ENCODE peak calls at places on chromosomes 2 and 18, in nine cellular contexts. P is esophagus squamous epithelium, M is tibial nerve, U is body of pancreas, H is sigmoid colon, O is A549, V is HCT116, K is Peyer's patch, Z is spleen. Q is an unnamed sample.
A peak's percentile ranks its signal among the peaks of the same experiment; 100 is the strongest.

GRCh38 chr18:8987250-8987649 is 115.2 kb upstream of the NDUFV2 start:
- DNase-seq in M (no peak), U (peak; percentile 87), Z (no peak), H (no peak), P (no peak), O (no peak), V (no peak), K (no peak), Q (no peak)

GRCh38 chr2:10297950-10298349 is 4.8 kb upstream of the HPCAL1 start:
- DNase-seq in M (no peak), P (no peak), K (peak; percentile 61), V (peak; percentile 34), O (peak; percentile 73), H (peak; percentile 86), Z (no peak), U (no peak), Q (peak; percentile 77)

GRCh38 chr2:225740086-225740485 is 340.6 kb downstream of the NYAP2 start:
- DNase-seq in K (no peak), H (no peak), V (no peak), U (no peak), P (no peak), Z (no peak), O (no peak), M (no peak), Q (no peak)

GRCh38 chr2:215811409-215812355 is 201.7 kb downstream of the MREG start:
- DNase-seq in Z (no peak), O (no peak), M (no peak), P (no peak), H (no peak), K (peak; percentile 46), U (no peak), V (no peak), Q (no peak)

GRCh38 chr18:54713386-54713785 is 114.9 kb upstream of the RAB27B start:
- DNase-seq in K (no peak), P (no peak), H (no peak), V (no peak), M (no peak), U (no peak), Z (no peak), O (no peak), Q (no peak)

GRCh38 chr2:60998628-60999545 is 18.6 kb upstream of the PEX13 start:
- DNase-seq in U (no peak), M (no peak), P (no peak), K (no peak), Z (no peak), V (no peak), O (peak; percentile 67), H (no peak), Q (no peak)

GRCh38 chr2:119174216-119174992 is 15.9 kb upstream of the C1QL2 start:
- DNase-seq in V (peak; percentile 41), P (no peak), M (no peak), Z (peak; percentile 84), O (peak; percentile 58), U (peak; percentile 53), H (no peak), K (no peak), Q (peak; percentile 45)

GRCh38 chr2:7704296-7704865 is 787.2 kb downstream of the RNF144A start:
- DNase-seq in K (no peak), P (no peak), Z (no peak), V (no peak), U (no peak), M (no peak), O (no peak), H (no peak), Q (no peak)

GRCh38 chr2:7584017-7584416 is 666.8 kb downstream of the RNF144A start:
- DNase-seq in P (no peak), Z (no peak), U (no peak), H (no peak), K (no peak), V (no peak), M (no peak), O (no peak), Q (no peak)

GRCh38 chr2:29295843-29296242 is 180.6 kb downstream of the CLIP4 start:
- DNase-seq in O (peak; percentile 42), V (peak; percentile 18), H (no peak), U (peak; percentile 24), K (no peak), Z (no peak), M (no peak), P (no peak), Q (peak; percentile 6)

GRCh38 chr18:63306819-63307554 is 12.6 kb downstream of the BCL2 start:
- DNase-seq in Z (no peak), P (no peak), V (no peak), O (no peak), M (no peak), U (no peak), H (no peak), K (no peak), Q (no peak)

GRCh38 chr2:8583400-8584173 is 98.3 kb upstream of the ID2 start:
- DNase-seq in M (peak; percentile 79), H (peak; percentile 98), Z (peak; percentile 98), K (peak; percentile 89), O (peak; percentile 42), P (peak; percentile 70), U (peak; percentile 99), V (peak; percentile 89), Q (peak; percentile 99)

GRCh38 chr2:9071032-9071431 is 67.5 kb upstream of the MBOAT2 start:
- DNase-seq in O (peak; percentile 96), H (no peak), U (no peak), Z (no peak), V (peak; percentile 99), K (no peak), P (no peak), M (no peak), Q (no peak)

GRCh38 chr2:217370391-217370790 is 510.5 kb upstream of the TNP1 start:
- DNase-seq in P (no peak), O (peak; percentile 23), K (no peak), M (no peak), V (peak; percentile 4), Z (no peak), U (no peak), H (no peak), Q (no peak)

GRCh38 chr2:239829326-239829725 is 195.8 kb downstream of the NDUFA10 start:
- DNase-seq in V (no peak), H (no peak), K (peak; percentile 12), M (no peak), U (no peak), P (no peak), Z (peak; percentile 35), O (no peak), Q (no peak)

GRCh38 chr2:96869281-96869823 is 528 bp downstream of the SEMA4C start:
- DNase-seq in V (peak; percentile 19), O (peak; percentile 35), Z (peak; percentile 85), U (peak; percentile 85), P (no peak), H (peak; percentile 96), K (no peak), M (peak; percentile 73), Q (peak; percentile 84)
- TF ChIP-seq CTCF in V (no peak), O (no peak), Z (no peak), U (no peak), P (no peak), H (no peak), K (no peak), M (peak; percentile 3), Q (no peak)

GRCh38 chr2:71226965-71227560 is at the start of gene PAIP2B:
- DNase-seq in K (peak; percentile 99), Z (peak; percentile 99), H (peak; percentile 100), U (peak; percentile 99), M (peak; percentile 99), P (peak; percentile 94), V (peak; percentile 99), O (peak; percentile 100), Q (peak; percentile 99)
- TF ChIP-seq POLR2A in K (peak; percentile 57), Z (no peak), H (peak; percentile 66), U (peak; percentile 98), M (peak; percentile 79), P (peak; percentile 90), V (peak; percentile 42), O (peak; percentile 42), Q (peak; percentile 63)

GRCh38 chr18:2920027-2920426 is 73.2 kb downstream of the EMILIN2 start:
- DNase-seq in P (no peak), U (no peak), H (no peak), O (no peak), V (no peak), Z (no peak), M (peak; percentile 11), K (no peak), Q (no peak)

GRCh38 chr18:2918761-2919550 is 72.2 kb downstream of the EMILIN2 start:
- DNase-seq in U (no peak), O (no peak), H (no peak), Z (no peak), K (no peak), M (peak; percentile 6), V (no peak), P (no peak), Q (no peak)

GRCh38 chr18:2917255-2918047 is 70.6 kb downstream of the EMILIN2 start:
- DNase-seq in O (no peak), K (peak; percentile 70), Z (no peak), U (no peak), H (no peak), V (no peak), M (no peak), P (no peak), Q (no peak)

GRCh38 chr18:2920546-2921343 is 73.9 kb downstream of the EMILIN2 start:
- DNase-seq in U (no peak), Z (no peak), V (no peak), M (no peak), O (no peak), K (no peak), H (no peak), P (no peak), Q (no peak)

DNA sequence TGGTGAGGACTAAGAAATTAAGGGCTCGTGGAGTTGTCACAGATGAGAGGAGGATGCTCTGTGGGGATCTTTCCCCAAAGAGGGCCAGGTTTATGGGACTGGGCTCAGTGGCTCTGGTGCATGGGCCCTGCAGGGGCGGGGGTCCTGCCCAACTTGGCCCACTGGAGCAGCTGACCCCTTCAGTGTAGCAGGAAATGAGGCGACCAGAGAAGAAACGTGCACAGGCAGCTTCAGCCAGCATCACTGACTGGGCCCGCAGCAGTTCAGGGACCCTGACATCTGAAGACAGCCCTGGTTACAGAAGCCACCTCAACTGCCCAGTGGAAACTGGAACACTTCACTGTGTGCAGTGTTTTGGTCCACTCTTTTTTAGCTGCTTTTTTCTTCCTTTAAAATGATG is 72.8 kb downstream of the EMILIN2 start:
- DNase-seq in P (no peak), V (no peak), K (no peak), O (no peak), U (no peak), M (peak; percentile 3), Z (no peak), H (no peak), Q (no peak)
- H3K27ac ChIP-seq in P (no peak overlapping the region), V (no peak overlapping the region), K (no peak overlapping the region), O (no peak overlapping the region), U (no peak overlapping the region), M (no peak overlapping the region), Z (no peak overlapping the region), H (no peak overlapping the region), Q (no peak overlapping the region)

DNA sequence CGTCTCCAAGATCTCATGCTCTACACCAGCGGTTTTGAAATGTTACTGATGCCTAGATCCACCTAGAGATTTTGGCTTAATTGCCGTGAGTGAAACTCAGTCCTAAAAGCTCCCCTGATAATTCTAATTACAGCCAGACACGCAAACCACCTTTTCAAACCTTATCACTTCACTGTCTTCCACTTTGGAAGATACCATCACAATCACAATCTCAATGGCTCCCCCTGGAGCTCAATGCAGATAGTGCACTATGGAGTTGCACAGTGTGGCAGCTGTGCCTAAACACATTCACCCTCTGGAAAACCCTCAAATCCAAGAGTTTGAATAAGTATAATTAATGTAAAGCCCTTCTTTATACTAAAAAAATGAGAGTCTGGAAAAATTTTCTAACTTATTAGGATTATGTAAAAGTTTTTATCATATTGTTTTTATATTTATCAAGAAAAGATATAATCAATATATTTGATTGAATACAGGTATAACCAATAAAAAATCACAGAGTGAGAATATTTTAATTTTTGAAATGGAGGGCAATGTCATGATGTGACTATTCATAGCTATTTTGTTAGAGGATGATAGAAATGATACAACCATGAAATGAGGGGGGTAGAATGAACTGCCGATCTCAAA is 102.9 kb upstream of the SLC8A1 start:
- DNase-seq in H (peak; percentile 70), U (peak; percentile 49), K (peak; percentile 48), V (peak; percentile 27), M (peak; percentile 78), Z (no peak), O (peak; percentile 67), P (no peak), Q (peak; percentile 58)
- TF ChIP-seq CTCF in H (peak; percentile 80), U (peak; percentile 69), K (no peak), V (peak; percentile 86), M (peak; percentile 61), Z (peak; percentile 71), O (peak; percentile 88), P (peak; percentile 48), Q (peak; percentile 93)

Q was measured in adrenal gland.